ENCODE peak calls at places on chromosomes 2 and 18, in eight cellular contexts. Q, J, T, D, A, X, B and E are unnamed samples.

GRCh38 chr2:238449241-238449640 is 22.5 kb downstream of the ASB1 start:
- DNase-seq in Q (no peak), J (no peak), T (peak), D (no peak), A (no peak), X (no peak), B (no peak), E (no peak)

GRCh38 chr18:35513181-35513932 is 15.6 kb upstream of the INO80C start:
- DNase-seq in Q (no peak), J (no peak), T (no peak), D (no peak), A (peak), X (peak), B (no peak), E (no peak)

GRCh38 chr2:43268066-43268971 is 41.9 kb upstream of the ZFP36L2 start:
- DNase-seq in Q (no peak), J (no peak), T (no peak), D (no peak), A (peak), X (peak), B (no peak), E (no peak)

GRCh38 chr2:120820885-120821279 is 85.2 kb downstream of the GLI2 start:
- DNase-seq in Q (no peak), J (no peak), T (no peak), D (no peak), A (peak), X (no peak), B (no peak), E (no peak)

GRCh38 chr18:395481-396250 is 104.8 kb downstream of the COLEC12 start:
- DNase-seq in Q (no peak), J (no peak), T (no peak), D (peak), A (peak), X (no peak), B (no peak), E (no peak)

GRCh38 chr2:109265369-109265768 is 136.4 kb downstream of the SH3RF3 start:
- DNase-seq in Q (no peak), J (no peak), T (no peak), D (no peak), A (peak), X (no peak), B (no peak), E (no peak)

GRCh38 chr2:101753207-101753616 is 55.7 kb downstream of the MAP4K4 start:
- DNase-seq in Q (no peak), J (no peak), T (no peak), D (no peak), A (no peak), X (no peak), B (no peak), E (no peak)

GRCh38 chr2:212157011-212157410 is 381.6 kb downstream of the ERBB4 start:
- DNase-seq in Q (no peak), J (no peak), T (no peak), D (no peak), A (no peak), X (peak), B (no peak), E (no peak)

GRCh38 chr2:149904352-149904751 is 316.8 kb upstream of the MMADHC start:
- DNase-seq in Q (no peak), J (no peak), T (no peak), D (no peak), A (no peak), X (no peak), B (no peak), E (no peak)

GRCh38 chr2:45922577-45922988 is 271.1 kb downstream of the PRKCE start:
- DNase-seq in Q (no peak), J (no peak), T (no peak), D (peak), A (peak), X (no peak), B (no peak), E (no peak)

GRCh38 chr18:23737578-23737977 is 48.3 kb downstream of the LAMA3 start:
- DNase-seq in Q (no peak), J (no peak), T (no peak), D (no peak), A (no peak), X (no peak), B (no peak), E (no peak)

GRCh38 chr2:54750040-54750439 is 26.6 kb downstream of the EML6 start:
- DNase-seq in Q (no peak), J (no peak), T (no peak), D (no peak), A (no peak), X (no peak), B (no peak), E (no peak)

GRCh38 chr2:26590960-26591618 is 50.1 kb downstream of the CIB4 start:
- DNase-seq in Q (no peak), J (no peak), T (no peak), D (no peak), A (no peak), X (no peak), B (no peak), E (no peak)

GRCh38 chr2:77270433-77270832 is 251.7 kb downstream of the LRRTM4 start:
- DNase-seq in Q (no peak), J (no peak), T (no peak), D (no peak), A (no peak), X (no peak), B (no peak), E (peak)

GRCh38 chr2:25473758-25474335 is 132.1 kb upstream of the DNMT3A start:
- DNase-seq in Q (no peak), J (no peak), T (no peak), D (peak), A (peak), X (no peak), B (no peak), E (no peak)

GRCh38 chr2:134457765-134458202 is 203.9 kb downstream of the MGAT5 start:
- DNase-seq in Q (no peak), J (no peak), T (no peak), D (no peak), A (no peak), X (no peak), B (no peak), E (no peak)

GRCh38 chr2:191678437-191679110 is 638 bp downstream of the NABP1 start:
- DNase-seq in Q (no peak), J (peak), T (peak), D (peak), A (peak), X (no peak), B (peak), E (no peak)